ENCODE peak calls at places on chromosomes 16 and 17, in four cellular contexts. U is MM.1S, H is foreskin fibroblast, K is cardiac muscle cell. I is an unnamed sample.

GRCh38 chr17:81300586-81301155 is 5.6 kb upstream of the SLC38A10 start:
- DNase-seq in U (no peak), H (no peak), K (no peak), I (no peak)

GRCh38 chr16:83475108-83475507 is 332.7 kb upstream of the HSBP1 start:
- DNase-seq in U (no peak), H (no peak), K (no peak), I (peak; percentile 8)

GRCh38 chr17:76943781-76944213 is 75.6 kb downstream of the MGAT5B start:
- DNase-seq in U (no peak), H (no peak), K (no peak), I (no peak)

GRCh38 chr16:4340443-4340842 is 10.7 kb downstream of the PAM16 start:
- DNase-seq in U (no peak), H (no peak), K (no peak), I (no peak)

GRCh38 chr16:68351463-68351862 is 40.6 kb downstream of the PRMT7 start:
- DNase-seq in U (no peak), H (no peak), K (no peak), I (no peak)

GRCh38 chr17:42227849-42228696 is 33.8 kb upstream of the GHDC start:
- DNase-seq in U (no peak), H (no peak), K (peak; percentile 52), I (no peak)

GRCh38 chr17:63550816-63551639 is 751 bp downstream of the DCAF7 start:
- DNase-seq in U (no peak), H (no peak), K (peak; percentile 49), I (peak; percentile 7)

GRCh38 chr17:8012045-8012580 is 9.7 kb downstream of the GUCY2D start:
- DNase-seq in U (no peak), H (no peak), K (no peak), I (no peak)

GRCh38 chr17:17467021-17467420 is 9.8 kb upstream of the MED9 start:
- DNase-seq in U (no peak), H (no peak), K (no peak), I (no peak)

GRCh38 chr16:73179671-73180370 is 131.9 kb upstream of the ZFHX3 start:
- DNase-seq in U (no peak), H (no peak), K (no peak), I (no peak)

GRCh38 chr16:29775742-29776408 is 2.2 kb upstream of the ZG16 start:
- DNase-seq in U (no peak), H (no peak), K (peak; percentile 57), I (no peak)

GRCh38 chr17:47717845-47718621 is 15.0 kb upstream of the TBX21 start:
- DNase-seq in U (no peak), H (no peak), K (no peak), I (peak; percentile 9)

GRCh38 chr16:89954462-89954861 is 5.9 kb downstream of the DEF8 start:
- DNase-seq in U (no peak), H (no peak), K (no peak), I (no peak)

GRCh38 chr17:19376799-19377198 is 1.5 kb upstream of the MAPK7 start:
- DNase-seq in U (peak; percentile 28), H (no peak), K (no peak), I (no peak)

GRCh38 chr17:48583708-48584582 is 5.8 kb upstream of the HOXB4 start:
- DNase-seq in U (no peak), H (no peak), K (no peak), I (peak; percentile 74)

GRCh38 chr17:50257574-50258224 is 16.6 kb upstream of the TMEM92 start:
- DNase-seq in U (no peak), H (no peak), K (no peak), I (no peak)

GRCh38 chr17:64255764-64256163 is 7.3 kb downstream of the TEX2 start:
- DNase-seq in U (no peak), H (no peak), K (no peak), I (no peak)

GRCh38 chr16:68732068-68732680 is 4.9 kb upstream of the CDH1 start:
- DNase-seq in U (no peak), H (no peak), K (peak; percentile 29), I (no peak)

GRCh38 chr16:29744541-29745101 is 1.2 kb downstream of the C16orf54 start:
- DNase-seq in U (no peak), H (no peak), K (no peak), I (no peak)

GRCh38 chr16:84889066-84889465 is 69.3 kb downstream of the CRISPLD2 start:
- DNase-seq in U (no peak), H (peak; percentile 77), K (peak; percentile 13), I (no peak)

GRCh38 chr17:32876414-32877163 is at the start of gene MYO1D:
- DNase-seq in U (peak; percentile 87), H (no peak), K (no peak), I (no peak)

GRCh38 chr17:7439462-7440112 is at the start of gene FGF11:
- DNase-seq in U (no peak), H (no peak), K (no peak), I (no peak)

GRCh38 chr16:6964679-6965078 is 368.0 kb upstream of the RBFOX1 start:
- DNase-seq in U (no peak), H (no peak), K (no peak), I (no peak)

DNA sequence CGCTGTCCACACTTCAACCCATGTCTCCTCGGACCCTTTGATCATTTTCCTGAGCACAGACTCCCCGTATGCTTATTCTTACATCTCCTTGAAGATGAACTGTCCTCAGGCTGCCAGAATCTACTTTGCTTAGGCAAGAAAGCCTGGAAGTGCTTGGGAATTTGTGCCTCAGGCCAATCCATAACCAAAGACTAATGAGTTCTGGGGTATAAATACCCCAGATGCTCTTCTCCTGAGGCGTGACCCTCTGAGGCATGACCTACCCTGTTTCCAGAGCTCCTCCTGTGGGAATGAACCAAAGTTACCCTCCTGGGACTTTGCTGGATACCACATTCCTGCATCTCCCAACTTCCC is 10.1 kb upstream of the TEKT3 start:
- DNase-seq in U (no peak), H (no peak), K (no peak), I (peak; percentile 22)
- H3K4me3 ChIP-seq in U (no peak overlapping the region), H (no peak overlapping the region), K (no peak overlapping the region), I (no peak overlapping the region)

DNA sequence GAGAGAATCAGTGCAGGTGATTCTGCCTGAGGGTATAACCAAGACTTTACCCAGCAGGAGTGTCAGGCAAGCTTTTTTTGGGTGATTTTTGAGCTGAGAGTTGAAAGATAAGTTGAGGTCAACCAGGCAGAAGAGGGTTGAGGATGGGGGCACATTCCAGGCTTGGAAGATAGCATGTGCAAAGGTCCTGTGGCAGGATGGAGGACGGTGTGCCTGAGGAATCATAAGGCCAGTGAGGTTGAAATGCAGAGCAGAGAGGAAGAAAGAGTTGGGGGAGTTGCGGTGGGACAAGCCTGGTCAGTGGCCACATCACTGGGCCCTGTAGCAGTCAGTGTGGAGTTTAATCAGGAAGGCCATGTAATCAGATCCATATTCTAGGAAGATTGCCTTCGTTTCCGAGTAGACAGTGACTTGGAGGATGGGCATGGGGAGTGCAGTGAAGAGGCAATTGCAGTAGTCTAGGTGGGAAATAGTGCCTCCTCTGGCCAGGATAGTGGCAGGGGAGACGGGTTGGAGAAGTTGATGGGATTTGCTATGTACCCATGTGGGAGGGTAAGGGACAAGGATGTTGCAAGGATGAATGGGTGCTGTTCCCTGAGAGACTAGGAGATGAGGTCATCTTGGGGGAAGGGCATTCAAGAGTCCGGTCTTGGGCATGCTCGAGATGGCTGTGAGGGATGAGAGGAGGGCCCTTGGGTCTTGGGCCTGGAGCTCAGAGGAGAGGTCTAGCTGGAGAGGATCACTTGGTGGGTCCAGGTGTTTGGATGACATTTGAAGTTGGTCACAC is 3.9 kb downstream of the PLEKHG4 start:
- DNase-seq in U (no peak), H (no peak), K (peak; percentile 38), I (peak; percentile 24)
- TF ChIP-seq CTCF in U (no peak), H (no peak), K (no peak), I (no peak)

GRCh38 chr17:3475812-3476686 is at the start of gene ASPA:
- DNase-seq in U (no peak), H (no peak), K (no peak), I (peak; percentile 49)
- H3K4me3 ChIP-seq in U (no peak within 1 kb of the TSS), H (peak within 1 kb of the TSS; percentile 27), K (no peak within 1 kb of the TSS), I (peak within 1 kb of the TSS; percentile 47)

GRCh38 chr16:88534731-88535141 is 35.5 kb upstream of the ZC3H18 start:
- DNase-seq in U (no peak), H (peak; percentile 30), K (peak; percentile 43), I (peak; percentile 52)
- TF ChIP-seq CTCF in U (no peak), H (no peak), K (no peak), I (peak; percentile 28)

GRCh38 chr17:66965801-66966528 is 1.5 kb downstream of the CACNG4 start:
- DNase-seq in U (peak; percentile 21), H (no peak), K (no peak), I (no peak)
- H3K4me3 ChIP-seq in U (peak overlapping the region; percentile 61), H (no peak overlapping the region), K (peak overlapping the region; percentile 19), I (no peak overlapping the region)

DNA sequence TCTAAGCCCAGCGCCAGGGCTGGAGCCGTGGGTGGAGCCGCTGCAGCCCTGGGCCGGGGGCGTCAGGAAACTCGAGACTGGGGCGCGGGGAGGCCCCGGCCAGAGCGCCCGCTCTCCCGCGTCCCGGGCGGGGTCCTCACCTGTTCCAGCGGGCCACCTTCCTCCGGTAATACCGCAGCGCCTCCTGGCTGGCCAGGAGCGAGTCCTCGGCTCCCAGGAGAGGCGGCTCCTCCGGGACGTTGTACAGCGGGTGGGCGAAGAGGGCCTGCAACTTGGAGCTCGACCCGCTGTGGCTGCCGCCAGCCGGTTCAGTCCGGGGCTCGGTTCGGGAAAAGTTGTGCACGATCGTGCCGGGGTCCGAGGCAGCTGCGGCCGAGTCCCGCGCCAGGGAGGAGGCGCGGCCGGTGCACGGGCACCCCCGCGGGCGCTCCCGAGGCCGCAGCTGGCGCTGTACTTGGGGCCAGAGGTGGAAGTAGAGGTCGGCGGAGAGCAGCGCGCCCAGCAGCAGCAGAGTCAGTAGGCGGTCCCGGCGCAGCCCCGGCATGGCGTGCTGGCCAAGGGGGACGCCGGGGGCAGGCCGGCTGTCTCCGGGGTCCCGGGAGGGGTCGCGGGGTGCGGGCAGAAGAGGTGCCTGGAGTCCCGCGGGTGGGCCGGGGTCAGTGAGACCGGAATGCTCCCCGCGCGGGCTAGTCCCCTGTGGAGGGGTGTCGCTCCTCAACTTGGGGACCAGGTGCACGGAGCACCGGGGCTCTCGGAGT is 865 bp downstream of the FAM20A start:
- DNase-seq in U (no peak), H (no peak), K (no peak), I (no peak)
- TF ChIP-seq CTCF in U (peak; percentile 3), H (peak; percentile 27), K (peak; percentile 26), I (no peak)